ENCODE peak calls at places on chromosomes 3 and 15, in four cellular contexts. One of them, this sample, is unnamed.

GRCh38 chr3:128709506-128710210 is 16.3 kb upstream of the RAB7A start:
- DNase-seq in activated CD4-positive, alpha-beta T cell treated with anti-CD3 and anti-CD28 coated beads, Interleukin-2, amount 50 U/mL, for 4 hours: no peak
- DNase-seq in GM13976: no peak
- DNase-seq in lower lobe of right lung: no peak
- DNase-seq in this sample: no peak

GRCh38 chr15:100671858-100672543 is 69.6 kb downstream of the ASB7 start:
- DNase-seq in activated CD4-positive, alpha-beta T cell treated with anti-CD3 and anti-CD28 coated beads, Interleukin-2, amount 50 U/mL, for 4 hours: no peak
- DNase-seq in GM13976: peak; percentile 70
- DNase-seq in lower lobe of right lung: no peak
- DNase-seq in this sample: no peak

GRCh38 chr3:156641261-156641975 is 33.0 kb upstream of the TIPARP start:
- DNase-seq in activated CD4-positive, alpha-beta T cell treated with anti-CD3 and anti-CD28 coated beads, Interleukin-2, amount 50 U/mL, for 4 hours: no peak
- DNase-seq in GM13976: no peak
- DNase-seq in lower lobe of right lung: no peak
- DNase-seq in this sample: no peak

GRCh38 chr3:11156026-11156410 is 1.7 kb downstream of the HRH1 start:
- DNase-seq in activated CD4-positive, alpha-beta T cell treated with anti-CD3 and anti-CD28 coated beads, Interleukin-2, amount 50 U/mL, for 4 hours: no peak
- DNase-seq in GM13976: no peak
- DNase-seq in lower lobe of right lung: no peak
- DNase-seq in this sample: no peak

GRCh38 chr3:172604895-172605646 is 81.8 kb upstream of the TNFSF10 start:
- DNase-seq in activated CD4-positive, alpha-beta T cell treated with anti-CD3 and anti-CD28 coated beads, Interleukin-2, amount 50 U/mL, for 4 hours: no peak
- DNase-seq in GM13976: no peak
- DNase-seq in lower lobe of right lung: no peak
- DNase-seq in this sample: no peak

GRCh38 chr15:73922186-73923151 is 3.8 kb upstream of the LOXL1 start:
- DNase-seq in activated CD4-positive, alpha-beta T cell treated with anti-CD3 and anti-CD28 coated beads, Interleukin-2, amount 50 U/mL, for 4 hours: no peak
- DNase-seq in GM13976: no peak
- DNase-seq in lower lobe of right lung: peak; percentile 43
- DNase-seq in this sample: no peak

GRCh38 chr3:161890147-161890625 is 393.6 kb downstream of the OTOL1 start:
- DNase-seq in activated CD4-positive, alpha-beta T cell treated with anti-CD3 and anti-CD28 coated beads, Interleukin-2, amount 50 U/mL, for 4 hours: no peak
- DNase-seq in GM13976: no peak
- DNase-seq in lower lobe of right lung: peak; percentile 73
- DNase-seq in this sample: no peak

GRCh38 chr3:149277338-149277813 is 55.7 kb upstream of the CP start:
- DNase-seq in activated CD4-positive, alpha-beta T cell treated with anti-CD3 and anti-CD28 coated beads, Interleukin-2, amount 50 U/mL, for 4 hours: no peak
- DNase-seq in GM13976: no peak
- DNase-seq in lower lobe of right lung: no peak
- DNase-seq in this sample: peak; percentile 14

GRCh38 chr3:48600711-48601621 is 5.8 kb upstream of the COL7A1 start:
- DNase-seq in activated CD4-positive, alpha-beta T cell treated with anti-CD3 and anti-CD28 coated beads, Interleukin-2, amount 50 U/mL, for 4 hours: no peak
- DNase-seq in GM13976: no peak
- DNase-seq in lower lobe of right lung: no peak
- DNase-seq in this sample: no peak

GRCh38 chr3:158279584-158279983 is 169.7 kb downstream of the RSRC1 start:
- DNase-seq in activated CD4-positive, alpha-beta T cell treated with anti-CD3 and anti-CD28 coated beads, Interleukin-2, amount 50 U/mL, for 4 hours: no peak
- DNase-seq in GM13976: no peak
- DNase-seq in lower lobe of right lung: no peak
- DNase-seq in this sample: no peak

GRCh38 chr15:50506121-50506520 is 40.3 kb downstream of the USP50 start:
- DNase-seq in activated CD4-positive, alpha-beta T cell treated with anti-CD3 and anti-CD28 coated beads, Interleukin-2, amount 50 U/mL, for 4 hours: no peak
- DNase-seq in GM13976: no peak
- DNase-seq in lower lobe of right lung: no peak
- DNase-seq in this sample: no peak

GRCh38 chr3:59189561-59190338 is 139.9 kb upstream of the CFAP20DC start:
- DNase-seq in activated CD4-positive, alpha-beta T cell treated with anti-CD3 and anti-CD28 coated beads, Interleukin-2, amount 50 U/mL, for 4 hours: no peak
- DNase-seq in GM13976: no peak
- DNase-seq in lower lobe of right lung: no peak
- DNase-seq in this sample: no peak

GRCh38 chr15:66741646-66742045 is 39.6 kb downstream of the SMAD6 start:
- DNase-seq in activated CD4-positive, alpha-beta T cell treated with anti-CD3 and anti-CD28 coated beads, Interleukin-2, amount 50 U/mL, for 4 hours: no peak
- DNase-seq in GM13976: no peak
- DNase-seq in lower lobe of right lung: no peak
- DNase-seq in this sample: no peak

GRCh38 chr15:90598053-90598577 is 68.4 kb downstream of the CRTC3 start:
- DNase-seq in activated CD4-positive, alpha-beta T cell treated with anti-CD3 and anti-CD28 coated beads, Interleukin-2, amount 50 U/mL, for 4 hours: no peak
- DNase-seq in GM13976: peak; percentile 80
- DNase-seq in lower lobe of right lung: peak; percentile 70
- DNase-seq in this sample: peak; percentile 35

GRCh38 chr3:27567251-27567650 is 83.1 kb upstream of the SLC4A7 start:
- DNase-seq in activated CD4-positive, alpha-beta T cell treated with anti-CD3 and anti-CD28 coated beads, Interleukin-2, amount 50 U/mL, for 4 hours: no peak
- DNase-seq in GM13976: no peak
- DNase-seq in lower lobe of right lung: no peak
- DNase-seq in this sample: no peak

GRCh38 chr3:23761440-23761896 is 44.3 kb upstream of the UBE2E1 start:
- DNase-seq in activated CD4-positive, alpha-beta T cell treated with anti-CD3 and anti-CD28 coated beads, Interleukin-2, amount 50 U/mL, for 4 hours: no peak
- DNase-seq in GM13976: peak; percentile 62
- DNase-seq in lower lobe of right lung: no peak
- DNase-seq in this sample: peak; percentile 69

GRCh38 chr3:121529308-121529707 is 16.5 kb downstream of the POLQ start:
- DNase-seq in activated CD4-positive, alpha-beta T cell treated with anti-CD3 and anti-CD28 coated beads, Interleukin-2, amount 50 U/mL, for 4 hours: no peak
- DNase-seq in GM13976: no peak
- DNase-seq in lower lobe of right lung: no peak
- DNase-seq in this sample: no peak

GRCh38 chr15:56244237-56244810 is 645 bp upstream of the RFX7 start:
- DNase-seq in activated CD4-positive, alpha-beta T cell treated with anti-CD3 and anti-CD28 coated beads, Interleukin-2, amount 50 U/mL, for 4 hours: no peak
- DNase-seq in GM13976: peak; percentile 55
- DNase-seq in lower lobe of right lung: peak; percentile 49
- DNase-seq in this sample: peak; percentile 50

GRCh38 chr3:55571913-55572312 is 84.8 kb upstream of the WNT5A start:
- DNase-seq in activated CD4-positive, alpha-beta T cell treated with anti-CD3 and anti-CD28 coated beads, Interleukin-2, amount 50 U/mL, for 4 hours: no peak
- DNase-seq in GM13976: no peak
- DNase-seq in lower lobe of right lung: peak; percentile 58
- DNase-seq in this sample: no peak

GRCh38 chr3:33577173-33577572 is 137.0 kb upstream of the UBP1 start:
- DNase-seq in activated CD4-positive, alpha-beta T cell treated with anti-CD3 and anti-CD28 coated beads, Interleukin-2, amount 50 U/mL, for 4 hours: no peak
- DNase-seq in GM13976: no peak
- DNase-seq in lower lobe of right lung: no peak
- DNase-seq in this sample: no peak

GRCh38 chr15:67592245-67592644 is 49.7 kb downstream of the MAP2K5 start:
- DNase-seq in activated CD4-positive, alpha-beta T cell treated with anti-CD3 and anti-CD28 coated beads, Interleukin-2, amount 50 U/mL, for 4 hours: no peak
- DNase-seq in GM13976: no peak
- DNase-seq in lower lobe of right lung: no peak
- DNase-seq in this sample: no peak

GRCh38 chr15:85582076-85582718 is 201.8 kb downstream of the AKAP13 start:
- DNase-seq in activated CD4-positive, alpha-beta T cell treated with anti-CD3 and anti-CD28 coated beads, Interleukin-2, amount 50 U/mL, for 4 hours: no peak
- DNase-seq in GM13976: no peak
- DNase-seq in lower lobe of right lung: no peak
- DNase-seq in this sample: peak; percentile 58

GRCh38 chr3:136277634-136278033 is 27.5 kb downstream of the PCCB start:
- DNase-seq in activated CD4-positive, alpha-beta T cell treated with anti-CD3 and anti-CD28 coated beads, Interleukin-2, amount 50 U/mL, for 4 hours: no peak
- DNase-seq in GM13976: no peak
- DNase-seq in lower lobe of right lung: no peak
- DNase-seq in this sample: no peak

GRCh38 chr15:43769584-43770228 is 7.1 kb downstream of the ELL3 start:
- DNase-seq in activated CD4-positive, alpha-beta T cell treated with anti-CD3 and anti-CD28 coated beads, Interleukin-2, amount 50 U/mL, for 4 hours: peak; percentile 61
- DNase-seq in GM13976: peak; percentile 59
- DNase-seq in lower lobe of right lung: peak; percentile 55
- DNase-seq in this sample: peak; percentile 47

GRCh38 chr3:124772081-124772831 is 42.0 kb downstream of the UMPS start:
- DNase-seq in activated CD4-positive, alpha-beta T cell treated with anti-CD3 and anti-CD28 coated beads, Interleukin-2, amount 50 U/mL, for 4 hours: no peak
- DNase-seq in GM13976: no peak
- DNase-seq in lower lobe of right lung: no peak
- DNase-seq in this sample: no peak

This sample was measured in germinal center.